ENCODE peak calls at places on chromosomes 3 and 15, in eight cellular contexts. N is HS-27A; Y is stimulated activated CD8-positive, alpha-beta memory T cell treated with anti-CD3 and anti-CD28 coated beads, Interleukin-15, amount 100 ng/mL, for 4 hours; S is H7; V is nephron progenitor cell; U is GM13977; D is B cell; G is aorta. K is an unnamed sample.

GRCh38 chr3:196604548-196604947 is 34.9 kb upstream of the NRROS start:
- DNase-seq in V (no peak), D (peak), G (no peak), U (no peak), Y (no peak), N (no peak), S (no peak), K (peak)

GRCh38 chr3:193805448-193805847 is 212.4 kb downstream of the OPA1 start:
- DNase-seq in D (no peak), S (no peak), U (no peak), V (no peak), Y (no peak), G (no peak), N (peak), K (no peak)

GRCh38 chr3:79871656-79872055 is 103.9 kb upstream of the ROBO1 start:
- DNase-seq in U (no peak), D (no peak), N (no peak), G (no peak), S (no peak), Y (no peak), V (no peak), K (no peak)

GRCh38 chr15:41782486-41783271 is 8.4 kb downstream of the MAPKBP1 start:
- DNase-seq in D (peak), G (no peak), S (no peak), V (no peak), Y (no peak), U (no peak), N (no peak), K (peak)

GRCh38 chr3:31048143-31048542 is 153.7 kb upstream of the GADL1 start:
- DNase-seq in D (no peak), U (no peak), S (no peak), Y (no peak), N (no peak), G (no peak), V (no peak), K (no peak)

GRCh38 chr15:81068516-81068915 is 65.6 kb upstream of the CFAP161 start:
- DNase-seq in Y (no peak), V (no peak), G (no peak), S (no peak), D (no peak), N (no peak), U (no peak), K (no peak)

GRCh38 chr15:100721758-100722550 is 119.6 kb downstream of the ASB7 start:
- DNase-seq in V (no peak), N (peak), G (peak), Y (no peak), D (no peak), S (peak), U (no peak), K (no peak)

GRCh38 chr3:39138804-39139415 is 14.5 kb downstream of the CSRNP1 start:
- DNase-seq in V (no peak), Y (no peak), D (peak), N (no peak), U (no peak), S (peak), G (no peak), K (no peak)

GRCh38 chr15:94141802-94142201 is 89.6 kb upstream of the MCTP2 start:
- DNase-seq in N (no peak), U (no peak), G (no peak), Y (no peak), V (no peak), S (no peak), D (no peak), K (no peak)

GRCh38 chr15:70156781-70157261 is 59.1 kb upstream of the TLE3 start:
- DNase-seq in S (no peak), Y (no peak), N (no peak), G (peak), U (no peak), D (no peak), V (peak), K (no peak)

GRCh38 chr3:157718835-157719234 is 215.6 kb upstream of the VEPH1 start:
- DNase-seq in U (no peak), V (no peak), N (no peak), Y (no peak), D (no peak), S (no peak), G (no peak), K (no peak)

GRCh38 chr3:108333951-108334350 is 37.6 kb downstream of the HHLA2 start:
- DNase-seq in U (no peak), D (no peak), S (no peak), V (no peak), N (no peak), Y (no peak), G (no peak), K (no peak)

GRCh38 chr3:158532099-158532734 is 38.8 kb upstream of the MLF1 start:
- DNase-seq in S (peak), U (peak), G (no peak), V (peak), Y (no peak), D (no peak), N (peak), K (peak)

GRCh38 chr15:77851086-77851485 is 218.4 kb upstream of the LINGO1 start:
- DNase-seq in N (no peak), G (peak), V (no peak), U (no peak), D (no peak), S (no peak), Y (no peak), K (no peak)

K was measured in germinal center.